ENCODE peak calls at places on chromosomes 7 and 10, in ten cellular contexts. F is dorsolateral prefrontal cortex, M is tibial nerve, L is Panc1, R is gastrocnemius medialis, X is brain microvascular endothelial cell, Q is GM23338, G is GM10248, P is tibial artery, C is fibroblast of mammary gland. H is an unnamed sample.

GRCh38 chr7:27066148-27066547 is 29.7 kb downstream of the HOXA1 start:
- DNase-seq in F (no peak), M (no peak), L (peak), R (no peak), X (no peak), Q (no peak), G (no peak), P (no peak), C (peak), H (no peak)

GRCh38 chr7:42097756-42098155 is 139.3 kb downstream of the GLI3 start:
- DNase-seq in F (no peak), M (no peak), L (no peak), R (no peak), X (peak), Q (no peak), G (no peak), P (no peak), C (peak), H (no peak)

GRCh38 chr10:113899952-113900598 is 45.6 kb downstream of the NHLRC2 start:
- DNase-seq in F (no peak), M (no peak), L (no peak), R (no peak), X (no peak), Q (no peak), G (no peak), P (no peak), C (peak), H (no peak)

GRCh38 chr7:29764227-29764626 is 42.1 kb upstream of the WIPF3 start:
- DNase-seq in F (no peak), M (no peak), L (no peak), R (peak), X (no peak), Q (peak), G (no peak), P (no peak), C (no peak), H (no peak)

GRCh38 chr7:101094791-101095375 is 9.6 kb downstream of the TRIM56 start:
- DNase-seq in F (peak), M (peak), L (no peak), R (peak), X (peak), Q (peak), G (no peak), P (no peak), C (peak), H (no peak)

GRCh38 chr10:24716295-24716694 is 7.4 kb downstream of the ARHGAP21 start:
- DNase-seq in F (no peak), M (no peak), L (no peak), R (no peak), X (no peak), Q (peak), G (no peak), P (no peak), C (no peak), H (no peak)

GRCh38 chr10:554182-554848 is 135.2 kb downstream of the DIP2C start:
- DNase-seq in F (no peak), M (no peak), L (no peak), R (no peak), X (no peak), Q (no peak), G (no peak), P (no peak), C (peak), H (no peak)

GRCh38 chr10:5620223-5620721 is 46.1 kb downstream of the ASB13 start:
- DNase-seq in F (no peak), M (no peak), L (no peak), R (no peak), X (no peak), Q (no peak), G (no peak), P (peak), C (no peak), H (no peak)

GRCh38 chr7:40866601-40867000 is 731.8 kb downstream of the SUGCT start:
- DNase-seq in F (no peak), M (peak), L (no peak), R (no peak), X (no peak), Q (peak), G (no peak), P (no peak), C (peak), H (no peak)

GRCh38 chr10:86958109-86958830 is at the start of gene SNCG:
- DNase-seq in F (no peak), M (no peak), L (no peak), R (no peak), X (no peak), Q (no peak), G (no peak), P (peak), C (peak), H (no peak)

GRCh38 chr10:97454330-97455036 is 8.5 kb downstream of the ZDHHC16 start:
- DNase-seq in F (no peak), M (peak), L (no peak), R (no peak), X (no peak), Q (no peak), G (no peak), P (peak), C (peak), H (no peak)

GRCh38 chr7:70574970-70575799 is 556.8 kb upstream of the GALNT17 start:
- DNase-seq in F (peak), M (no peak), L (no peak), R (no peak), X (no peak), Q (no peak), G (no peak), P (no peak), C (no peak), H (no peak)

GRCh38 chr10:7111574-7111973 is 299.3 kb downstream of the SFMBT2 start:
- DNase-seq in F (no peak), M (no peak), L (no peak), R (no peak), X (peak), Q (no peak), G (no peak), P (no peak), C (peak), H (no peak)

GRCh38 chr10:119120413-119120867 is 16.5 kb downstream of the DENND10 start:
- DNase-seq in F (no peak), M (no peak), L (no peak), R (no peak), X (no peak), Q (no peak), G (peak), P (no peak), C (peak), H (no peak)

GRCh38 chr7:71323726-71324125 is 191.8 kb downstream of the GALNT17 start:
- DNase-seq in F (no peak), M (no peak), L (no peak), R (no peak), X (no peak), Q (no peak), G (no peak), P (no peak), C (no peak), H (no peak)

GRCh38 chr10:124705021-124705740 is 39.0 kb downstream of the FAM53B start:
- DNase-seq in F (no peak), M (no peak), L (no peak), R (peak), X (peak), Q (no peak), G (no peak), P (no peak), C (no peak), H (no peak)

GRCh38 chr10:125151824-125152634 is 8.3 kb downstream of the CTBP2 start:
- DNase-seq in F (no peak), M (no peak), L (no peak), R (no peak), X (no peak), Q (peak), G (no peak), P (no peak), C (no peak), H (peak)

GRCh38 chr10:60921631-60922030 is 22.4 kb downstream of the RHOBTB1 start:
- DNase-seq in F (no peak), M (no peak), L (no peak), R (no peak), X (no peak), Q (no peak), G (no peak), P (no peak), C (no peak), H (no peak)

GRCh38 chr7:105905209-105905910 is 29.0 kb upstream of the ATXN7L1 start:
- DNase-seq in F (no peak), M (no peak), L (no peak), R (no peak), X (no peak), Q (peak), G (no peak), P (no peak), C (no peak), H (no peak)

GRCh38 chr10:131569851-131570715 is 258.6 kb upstream of the TCERG1L start:
- DNase-seq in F (no peak), M (no peak), L (no peak), R (no peak), X (no peak), Q (peak), G (no peak), P (no peak), C (no peak), H (no peak)
- TF ChIP-seq CTCF in F (no peak), M (no peak), L (no peak), R (no peak), X (no peak), Q (peak), G (no peak), P (no peak), C (no peak), H (no peak)

GRCh38 chr10:22999942-23000341 is 72.1 kb downstream of the ARMC3 start:
- DNase-seq in F (no peak), M (no peak), L (no peak), R (no peak), X (no peak), Q (peak), G (no peak), P (no peak), C (no peak), H (no peak)
- TF ChIP-seq CTCF in F (no peak), M (no peak), L (no peak), R (no peak), X (no peak), Q (peak), G (no peak), P (no peak), C (no peak), H (no peak)

DNA sequence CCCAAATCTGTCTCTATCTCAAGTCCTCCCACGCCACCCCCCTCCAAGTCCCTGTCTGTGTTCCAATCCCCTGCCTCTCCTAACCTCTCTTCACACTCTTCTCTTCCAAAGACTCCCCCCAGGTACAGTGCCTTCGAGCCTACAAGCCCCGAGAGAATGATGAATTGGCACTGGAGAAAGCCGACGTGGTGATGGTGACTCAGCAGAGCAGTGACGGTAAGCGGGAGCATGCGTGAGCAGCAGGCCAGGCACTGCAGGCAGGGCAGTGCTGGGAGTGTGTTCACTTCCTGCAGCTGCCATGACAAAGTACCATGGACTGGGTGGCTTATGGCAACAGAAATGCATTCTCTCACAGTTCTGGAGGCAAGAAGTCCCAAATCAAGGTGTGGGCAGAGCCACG is 23.4 kb downstream of the ARHGEF5 start:
- DNase-seq in F (no peak), M (no peak), L (no peak), R (no peak), X (no peak), Q (no peak), G (no peak), P (no peak), C (peak), H (no peak)
- TF ChIP-seq CTCF in F (no peak), M (no peak), L (no peak), R (no peak), X (no peak), Q (no peak), G (no peak), P (no peak), C (no peak), H (no peak)

DNA sequence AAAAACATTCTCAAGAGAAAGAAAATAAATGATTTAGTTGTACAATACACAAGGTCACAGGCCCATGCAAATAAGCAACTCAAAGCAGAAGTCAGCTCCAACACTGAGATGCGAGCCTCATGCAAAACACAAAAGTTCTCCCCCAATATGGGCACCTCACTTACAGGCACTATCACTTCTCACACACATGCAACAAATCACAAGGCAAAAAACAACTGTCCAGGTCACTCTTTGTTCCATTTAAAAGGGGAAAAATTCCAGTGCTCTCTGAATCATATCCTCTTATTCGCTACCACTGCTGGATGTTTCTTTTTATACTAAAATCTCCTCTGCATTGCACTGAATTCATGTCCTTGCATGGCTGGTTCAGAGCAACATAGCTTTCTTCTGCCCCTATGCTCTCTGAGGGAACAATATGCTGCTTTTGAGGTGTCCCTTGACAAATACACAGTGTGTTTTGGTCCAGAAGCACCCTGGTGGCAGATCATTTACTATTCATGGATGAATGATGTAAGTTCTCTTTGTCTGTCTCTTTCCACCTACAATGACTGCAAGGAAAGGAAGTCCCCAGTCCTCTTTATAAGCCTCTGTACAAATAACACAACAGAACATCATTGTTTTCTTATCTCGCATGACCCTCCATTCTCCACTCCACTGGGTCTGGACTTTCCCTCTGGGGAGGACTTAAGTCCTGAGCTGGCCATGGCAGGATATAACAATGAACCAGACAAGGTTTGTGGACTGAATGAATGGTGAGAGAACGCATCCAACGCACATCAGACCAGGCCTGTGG is 85.4 kb upstream of the GSDME start:
- DNase-seq in F (no peak), M (no peak), L (no peak), R (no peak), X (no peak), Q (no peak), G (peak), P (no peak), C (peak), H (no peak)
- TF ChIP-seq CTCF in F (no peak), M (no peak), L (no peak), R (no peak), X (no peak), Q (no peak), G (no peak), P (no peak), C (no peak), H (no peak)

DNA sequence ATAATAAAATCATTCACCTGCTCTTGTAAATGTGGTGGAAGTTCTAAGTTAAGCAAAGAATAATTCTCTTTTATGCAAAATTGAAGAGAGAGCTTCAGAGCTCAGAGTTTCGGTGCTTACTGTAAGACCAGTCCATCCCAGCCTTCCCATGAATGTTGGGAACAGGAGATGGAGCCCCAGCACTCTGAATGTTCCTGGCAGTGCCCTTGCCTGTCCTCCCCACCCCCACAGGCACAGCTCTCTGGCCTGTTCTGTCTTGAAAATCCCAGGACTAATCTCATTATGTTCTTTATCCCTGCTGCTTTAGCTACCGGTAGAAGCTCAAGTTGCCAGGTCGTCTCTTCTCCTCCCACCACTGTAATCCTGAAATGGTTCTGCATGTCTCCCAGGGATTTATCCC is 29.1 kb upstream of the LHFPL3 start:
- DNase-seq in F (no peak), M (no peak), L (no peak), R (no peak), X (no peak), Q (no peak), G (no peak), P (no peak), C (no peak), H (no peak)
- TF ChIP-seq CTCF in F (no peak), M (no peak), L (no peak), R (no peak), X (no peak), Q (no peak), G (no peak), P (no peak), C (no peak), H (no peak)

GRCh38 chr10:94622666-94623205 is 60.8 kb upstream of the CYP2C18 start:
- DNase-seq in F (no peak), M (no peak), L (no peak), R (no peak), X (no peak), Q (no peak), G (no peak), P (no peak), C (no peak), H (no peak)
- TF ChIP-seq CTCF in F (no peak), M (no peak), L (no peak), R (no peak), X (no peak), Q (no peak), G (no peak), P (no peak), C (no peak), H (no peak)